ENCODE peak calls at places on chromosome 1, in five cellular contexts. P, G, V, A and D are unnamed samples.

GRCh38 chr1:204453141-204453772 is 41.3 kb downstream of the PIK3C2B start:
- ATAC-seq in G (peak; percentile 98), A (no peak), P (no peak), V (no peak), D (peak; percentile 96)

GRCh38 chr1:234463749-234464148 is 15.2 kb downstream of the TARBP1 start:
- ATAC-seq in A (no peak), P (no peak), V (no peak), G (no peak), D (no peak)

GRCh38 chr1:167175901-167176300 is 44.8 kb upstream of the POU2F1 start:
- ATAC-seq in A (no peak), P (no peak), V (no peak), G (no peak), D (no peak)

GRCh38 chr1:171751208-171751607 is 9.3 kb upstream of the VAMP4 start:
- ATAC-seq in A (no peak), P (no peak), V (no peak), G (no peak), D (no peak)

GRCh38 chr1:36458910-36459309 is 5.3 kb downstream of the MRPS15 start:
- ATAC-seq in V (no peak), A (no peak), G (peak; percentile 94), P (no peak), D (peak; percentile 70)

GRCh38 chr1:111052246-111052645 is 87.6 kb downstream of the DRAM2 start:
- ATAC-seq in G (no peak), A (no peak), V (no peak), P (no peak), D (no peak)

GRCh38 chr1:210053126-210053525 is 115.1 kb downstream of the SYT14 start:
- ATAC-seq in V (no peak), A (no peak), G (no peak), P (no peak), D (no peak)

GRCh38 chr1:32933742-32934322 is 30.8 kb downstream of the RNF19B start:
- ATAC-seq in P (peak; percentile 81), V (peak; percentile 62), A (peak; percentile 48), G (peak; percentile 12), D (no peak)

GRCh38 chr1:84619383-84620093 is 45.3 kb upstream of the CTBS start:
- ATAC-seq in G (peak; percentile 42), A (no peak), V (peak; percentile 41), P (peak; percentile 68), D (no peak)

GRCh38 chr1:245807306-245807705 is 652.5 kb downstream of the KIF26B start:
- ATAC-seq in G (peak; percentile 26), P (peak; percentile 53), A (no peak), V (no peak), D (peak; percentile 85)

GRCh38 chr1:155941845-155942507 is 538 bp downstream of the RXFP4 start:
- ATAC-seq in G (no peak), A (no peak), V (no peak), P (no peak), D (no peak)

GRCh38 chr1:43144228-43144627 is 27.9 kb downstream of the EBNA1BP2 start:
- ATAC-seq in P (no peak), A (no peak), G (no peak), V (no peak), D (no peak)

GRCh38 chr1:48677306-48678287 is 99.1 kb downstream of the BEND5 start:
- ATAC-seq in P (peak; percentile 87), G (peak; percentile 61), A (peak; percentile 91), V (peak; percentile 40), D (peak; percentile 74)

GRCh38 chr1:212691561-212692071 is 8.0 kb downstream of the BATF3 start:
- ATAC-seq in G (peak; percentile 97), V (no peak), A (no peak), P (no peak), D (peak; percentile 68)